ENCODE peak calls at places on chromosomes 7 and 10, in five cellular contexts. One of them, this sample, is unnamed.

GRCh38 chr7:47782022-47782421 is 166.2 kb downstream of the PKD1L1 start:
- DNase-seq in Peyer's patch: no peak
- DNase-seq in A549: no peak
- DNase-seq in fibroblast of mammary gland: no peak
- DNase-seq in upper lobe of right lung: no peak
- DNase-seq in this sample: no peak

GRCh38 chr10:47183726-47184084 is 116.3 kb upstream of the GDF10 start:
- DNase-seq in Peyer's patch: no peak
- DNase-seq in A549: no peak
- DNase-seq in upper lobe of right lung: peak; percentile 38
- DNase-seq in fibroblast of mammary gland: peak; percentile 57
- DNase-seq in this sample: no peak

GRCh38 chr7:107180378-107180777 is 11.6 kb downstream of the HBP1 start:
- DNase-seq in Peyer's patch: no peak
- DNase-seq in upper lobe of right lung: no peak
- DNase-seq in A549: peak; percentile 16
- DNase-seq in fibroblast of mammary gland: peak; percentile 84
- DNase-seq in this sample: no peak

GRCh38 chr10:35641430-35642015 is 573 bp downstream of the FZD8 start:
- DNase-seq in Peyer's patch: no peak
- DNase-seq in fibroblast of mammary gland: peak; percentile 33
- DNase-seq in upper lobe of right lung: no peak
- DNase-seq in A549: peak; percentile 27
- DNase-seq in this sample: no peak

GRCh38 chr7:46003896-46004875 is 83.1 kb upstream of the IGFBP3 start:
- DNase-seq in Peyer's patch: no peak
- DNase-seq in fibroblast of mammary gland: peak; percentile 97
- DNase-seq in upper lobe of right lung: no peak
- DNase-seq in A549: no peak
- DNase-seq in this sample: no peak

GRCh38 chr10:92965314-92965713 is 95.3 kb upstream of the CYP26C1 start:
- DNase-seq in A549: peak; percentile 15
- DNase-seq in Peyer's patch: no peak
- DNase-seq in upper lobe of right lung: no peak
- DNase-seq in fibroblast of mammary gland: peak; percentile 67
- DNase-seq in this sample: no peak

GRCh38 chr7:151844080-151844827 is 32.7 kb downstream of the PRKAG2 start:
- DNase-seq in A549: peak; percentile 80
- DNase-seq in fibroblast of mammary gland: peak; percentile 86
- DNase-seq in upper lobe of right lung: peak; percentile 15
- DNase-seq in Peyer's patch: no peak
- DNase-seq in this sample: no peak

GRCh38 chr10:52351911-52352310 is 37.8 kb downstream of the DKK1 start:
- DNase-seq in A549: no peak
- DNase-seq in fibroblast of mammary gland: no peak
- DNase-seq in upper lobe of right lung: no peak
- DNase-seq in Peyer's patch: no peak
- DNase-seq in this sample: no peak

GRCh38 chr7:70573202-70573810 is 558.6 kb upstream of the GALNT17 start:
- DNase-seq in fibroblast of mammary gland: no peak
- DNase-seq in Peyer's patch: no peak
- DNase-seq in upper lobe of right lung: no peak
- DNase-seq in A549: no peak
- DNase-seq in this sample: no peak

GRCh38 chr7:131302876-131303707 is 24.6 kb upstream of the MKLN1 start:
- DNase-seq in fibroblast of mammary gland: peak; percentile 37
- DNase-seq in upper lobe of right lung: no peak
- DNase-seq in A549: peak; percentile 28
- DNase-seq in Peyer's patch: peak; percentile 29
- DNase-seq in this sample: peak; percentile 58

GRCh38 chr10:27252267-27253000 is 11.8 kb upstream of the ACBD5 start:
- DNase-seq in Peyer's patch: peak; percentile 83
- DNase-seq in A549: peak; percentile 36
- DNase-seq in fibroblast of mammary gland: peak; percentile 61
- DNase-seq in upper lobe of right lung: peak; percentile 87
- DNase-seq in this sample: no peak

GRCh38 chr10:79019961-79020491 is 48.7 kb upstream of the ZMIZ1 start:
- DNase-seq in Peyer's patch: no peak
- DNase-seq in A549: no peak
- DNase-seq in fibroblast of mammary gland: peak; percentile 53
- DNase-seq in upper lobe of right lung: peak; percentile 63
- DNase-seq in this sample: no peak

GRCh38 chr7:121572615-121573014 is 176.5 kb upstream of the FAM3C start:
- DNase-seq in fibroblast of mammary gland: no peak
- DNase-seq in upper lobe of right lung: no peak
- DNase-seq in A549: no peak
- DNase-seq in Peyer's patch: no peak
- DNase-seq in this sample: no peak

GRCh38 chr7:82335001-82335400 is 108.6 kb downstream of the CACNA2D1 start:
- DNase-seq in upper lobe of right lung: no peak
- DNase-seq in fibroblast of mammary gland: no peak
- DNase-seq in Peyer's patch: no peak
- DNase-seq in A549: no peak
- DNase-seq in this sample: no peak

GRCh38 chr7:82331234-82331633 is 112.3 kb downstream of the CACNA2D1 start:
- DNase-seq in Peyer's patch: no peak
- DNase-seq in upper lobe of right lung: no peak
- DNase-seq in A549: no peak
- DNase-seq in fibroblast of mammary gland: no peak
- DNase-seq in this sample: no peak

GRCh38 chr7:82330706-82331220 is 112.8 kb downstream of the CACNA2D1 start:
- DNase-seq in Peyer's patch: no peak
- DNase-seq in fibroblast of mammary gland: no peak
- DNase-seq in upper lobe of right lung: no peak
- DNase-seq in A549: no peak
- DNase-seq in this sample: no peak

GRCh38 chr7:82339958-82340357 is 103.6 kb downstream of the CACNA2D1 start:
- DNase-seq in upper lobe of right lung: no peak
- DNase-seq in A549: no peak
- DNase-seq in fibroblast of mammary gland: no peak
- DNase-seq in Peyer's patch: no peak
- DNase-seq in this sample: no peak

DNA sequence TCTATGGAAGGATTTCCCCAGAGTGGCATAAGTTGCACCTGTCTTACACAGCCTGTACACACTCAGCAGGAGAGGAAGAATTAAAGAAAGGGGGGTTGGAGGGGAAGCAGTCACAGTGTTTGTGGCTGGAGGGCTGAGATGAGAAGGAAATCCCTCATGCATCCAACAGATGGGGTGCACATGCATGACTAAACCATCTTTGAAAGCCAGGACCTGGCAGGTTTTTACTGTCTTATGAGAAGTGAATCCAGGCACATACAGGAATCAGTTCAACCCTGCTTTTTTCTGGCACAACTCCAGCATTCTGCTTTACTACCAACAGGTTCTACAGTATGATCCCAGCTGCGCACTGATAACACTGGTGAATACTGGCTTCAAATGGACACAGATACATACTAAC is 107.7 kb downstream of the CACNA2D1 start:
- DNase-seq in A549: no peak
- DNase-seq in upper lobe of right lung: no peak
- DNase-seq in fibroblast of mammary gland: peak; percentile 60
- DNase-seq in Peyer's patch: no peak
- DNase-seq in this sample: no peak
- TF ChIP-seq CTCF in A549: no peak
- TF ChIP-seq CTCF in upper lobe of right lung: no peak
- TF ChIP-seq CTCF in fibroblast of mammary gland: no peak
- TF ChIP-seq CTCF in Peyer's patch: no peak
- TF ChIP-seq CTCF in this sample: no peak

DNA sequence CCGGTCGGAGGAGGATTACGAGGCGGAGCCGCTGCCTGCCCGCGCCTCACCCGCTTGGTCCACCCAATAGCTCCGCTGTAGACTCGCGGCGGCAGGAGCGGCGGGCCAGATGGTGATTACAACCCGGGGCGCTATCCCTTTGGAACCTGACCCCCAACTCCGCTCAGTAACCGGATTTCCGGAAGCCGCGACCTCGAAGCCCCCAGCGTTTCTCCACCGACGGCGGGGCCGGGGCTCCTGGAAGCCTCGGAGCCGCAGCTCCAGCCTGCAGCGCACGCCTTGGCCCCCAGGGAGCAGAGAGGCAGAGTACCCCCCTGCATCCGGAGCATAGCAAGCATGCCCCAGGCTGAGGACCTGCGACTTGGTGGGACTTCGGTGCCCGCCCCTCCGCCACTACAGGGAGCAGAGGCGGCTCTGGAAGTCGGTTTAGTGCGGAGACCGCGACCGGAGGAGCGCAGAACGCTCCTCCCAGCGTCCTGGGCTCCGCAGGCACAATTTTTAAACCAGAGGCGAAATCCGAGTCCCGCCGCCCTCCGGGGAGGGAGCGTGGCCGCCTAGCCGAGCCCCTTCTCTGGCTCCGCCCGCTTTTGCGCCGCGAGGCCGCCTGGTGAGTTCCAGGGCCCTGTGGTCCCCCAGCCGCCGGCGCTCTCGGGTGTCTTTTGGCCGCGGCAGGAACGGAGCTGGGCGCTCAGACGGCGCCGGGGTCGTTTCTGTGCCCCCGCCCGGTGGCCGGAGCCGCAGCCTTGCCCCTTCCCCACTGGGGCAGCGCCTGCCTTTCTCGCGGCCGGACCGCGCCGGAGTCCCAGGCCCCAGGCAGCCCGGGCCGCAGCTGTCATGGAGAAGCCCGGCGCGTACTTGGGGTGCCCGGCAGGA is 28.2 kb upstream of the BMS1 start:
- DNase-seq in upper lobe of right lung: peak; percentile 71
- DNase-seq in A549: peak; percentile 15
- DNase-seq in fibroblast of mammary gland: no peak
- DNase-seq in Peyer's patch: no peak
- DNase-seq in this sample: no peak
- TF ChIP-seq CTCF in upper lobe of right lung: peak; percentile 8
- TF ChIP-seq CTCF in A549: no peak
- TF ChIP-seq CTCF in fibroblast of mammary gland: no peak
- TF ChIP-seq CTCF in Peyer's patch: peak; percentile 6
- TF ChIP-seq CTCF in this sample: no peak

DNA sequence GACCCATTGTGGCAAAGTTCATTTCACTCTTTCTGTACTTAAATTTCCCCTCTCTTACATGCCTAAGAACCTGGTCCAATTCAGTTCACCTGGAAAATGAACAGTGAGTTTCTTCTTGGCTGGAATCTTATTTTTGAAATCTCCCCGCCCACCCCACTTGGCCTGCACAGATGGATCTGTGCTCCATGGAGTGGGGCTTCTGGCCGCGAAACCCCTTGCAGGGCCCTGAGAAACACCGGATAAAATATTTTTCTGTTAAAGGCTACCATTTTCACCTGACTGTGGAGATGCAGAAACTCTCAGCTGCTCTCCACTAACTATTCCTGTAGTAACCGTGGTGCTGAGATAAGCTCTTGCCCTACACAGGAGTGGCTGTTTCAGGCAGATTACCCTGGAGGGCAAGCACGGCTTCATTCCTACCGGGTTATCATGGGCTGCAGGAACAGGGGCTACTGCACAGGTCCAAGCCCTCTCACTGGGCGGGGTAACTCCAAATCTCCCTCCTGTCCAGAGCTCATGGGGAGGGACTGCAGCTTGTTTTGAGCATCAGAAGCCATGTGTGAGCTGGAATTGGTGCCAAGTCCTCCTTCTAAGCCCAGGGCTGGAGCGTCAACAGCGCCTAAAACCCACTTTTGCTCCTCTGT is 118.9 kb downstream of the PRPF18 start:
- DNase-seq in upper lobe of right lung: no peak
- DNase-seq in Peyer's patch: no peak
- DNase-seq in fibroblast of mammary gland: peak; percentile 53
- DNase-seq in A549: no peak
- DNase-seq in this sample: no peak
- TF ChIP-seq CTCF in upper lobe of right lung: no peak
- TF ChIP-seq CTCF in Peyer's patch: no peak
- TF ChIP-seq CTCF in fibroblast of mammary gland: no peak
- TF ChIP-seq CTCF in A549: no peak
- TF ChIP-seq CTCF in this sample: no peak

GRCh38 chr7:205117-206010 is 13.0 kb downstream of the FAM20C start:
- DNase-seq in upper lobe of right lung: no peak
- DNase-seq in Peyer's patch: no peak
- DNase-seq in fibroblast of mammary gland: no peak
- DNase-seq in A549: no peak
- DNase-seq in this sample: no peak

GRCh38 chr7:208128-208673 is 15.8 kb downstream of the FAM20C start:
- DNase-seq in fibroblast of mammary gland: no peak
- DNase-seq in upper lobe of right lung: no peak
- DNase-seq in A549: no peak
- DNase-seq in Peyer's patch: no peak
- DNase-seq in this sample: no peak

GRCh38 chr7:209416-209815 is 17.0 kb downstream of the FAM20C start:
- DNase-seq in upper lobe of right lung: no peak
- DNase-seq in Peyer's patch: no peak
- DNase-seq in fibroblast of mammary gland: no peak
- DNase-seq in A549: no peak
- DNase-seq in this sample: no peak

GRCh38 chr7:208816-209215 is 16.4 kb downstream of the FAM20C start:
- DNase-seq in Peyer's patch: no peak
- DNase-seq in upper lobe of right lung: no peak
- DNase-seq in fibroblast of mammary gland: no peak
- DNase-seq in A549: no peak
- DNase-seq in this sample: no peak

GRCh38 chr7:207418-208127 is 15.2 kb downstream of the FAM20C start:
- DNase-seq in fibroblast of mammary gland: peak; percentile 30
- DNase-seq in Peyer's patch: no peak
- DNase-seq in upper lobe of right lung: no peak
- DNase-seq in A549: no peak
- DNase-seq in this sample: no peak
- TF ChIP-seq CTCF in fibroblast of mammary gland: peak; percentile 13
- TF ChIP-seq CTCF in Peyer's patch: no peak
- TF ChIP-seq CTCF in upper lobe of right lung: no peak
- TF ChIP-seq CTCF in A549: no peak
- TF ChIP-seq CTCF in this sample: no peak